ENCODE peak calls at places on chromosome 3, in eight cellular contexts. V is spleen, D is stomach, C is GM12878, L is endothelial cell of umbilical vein, W is esophagus muscularis mucosa, G is H1, I is breast epithelium. N is an unnamed sample.

GRCh38 chr3:99678023-99678422 is 39.6 kb downstream of the COL8A1 start:
- DNase-seq in V (no peak), G (no peak), C (no peak), W (no peak), D (no peak), L (peak; percentile 63), I (no peak), N (no peak)

GRCh38 chr3:50165388-50166308 is 10.5 kb downstream of the SEMA3F start:
- DNase-seq in V (no peak), D (peak; percentile 43), L (peak; percentile 60), C (no peak), W (no peak), G (no peak), I (no peak), N (no peak)

GRCh38 chr3:139975592-139976360 is 40.8 kb downstream of the CLSTN2 start:
- DNase-seq in D (no peak), V (no peak), W (no peak), C (no peak), L (no peak), I (no peak), G (no peak), N (no peak)

GRCh38 chr3:124774305-124774673 is 44.0 kb downstream of the UMPS start:
- DNase-seq in D (no peak), V (peak; percentile 31), L (peak; percentile 64), I (no peak), C (no peak), W (no peak), G (peak; percentile 33), N (no peak)

GRCh38 chr3:149209431-149209830 is 12.2 kb downstream of the CP start:
- DNase-seq in W (no peak), C (no peak), G (no peak), D (no peak), I (no peak), L (no peak), V (no peak), N (no peak)

GRCh38 chr3:51734572-51734907 is 27.7 kb downstream of the GRM2 start:
- DNase-seq in L (no peak), V (no peak), D (no peak), C (no peak), I (no peak), W (no peak), G (no peak), N (no peak)

GRCh38 chr3:161977063-161977462 is 480.5 kb downstream of the OTOL1 start:
- DNase-seq in W (no peak), C (no peak), I (no peak), D (no peak), V (no peak), L (no peak), G (no peak), N (no peak)

GRCh38 chr3:22495826-22496225 is 707.3 kb upstream of the UBE2E2 start:
- DNase-seq in V (no peak), C (no peak), L (no peak), I (no peak), D (no peak), G (no peak), W (no peak), N (no peak)

GRCh38 chr3:86951343-86951742 is 39.6 kb downstream of the VGLL3 start:
- DNase-seq in G (no peak), C (no peak), W (no peak), V (no peak), I (no peak), D (no peak), L (no peak), N (no peak)

GRCh38 chr3:43477600-43477999 is 144.2 kb downstream of the ANO10 start:
- DNase-seq in G (no peak), W (no peak), V (peak; percentile 90), D (no peak), L (peak; percentile 59), C (no peak), I (no peak), N (no peak)

GRCh38 chr3:9932843-9933560 is 632 bp upstream of the CRELD1 start:
- DNase-seq in L (peak; percentile 84), D (peak; percentile 83), I (peak; percentile 85), C (peak; percentile 40), G (no peak), W (peak; percentile 95), V (peak; percentile 98), N (no peak)

GRCh38 chr3:134334231-134334900 is 39.9 kb downstream of the AMOTL2 start:
- DNase-seq in D (no peak), L (no peak), V (no peak), G (no peak), C (no peak), W (no peak), I (no peak), N (no peak)

DNA sequence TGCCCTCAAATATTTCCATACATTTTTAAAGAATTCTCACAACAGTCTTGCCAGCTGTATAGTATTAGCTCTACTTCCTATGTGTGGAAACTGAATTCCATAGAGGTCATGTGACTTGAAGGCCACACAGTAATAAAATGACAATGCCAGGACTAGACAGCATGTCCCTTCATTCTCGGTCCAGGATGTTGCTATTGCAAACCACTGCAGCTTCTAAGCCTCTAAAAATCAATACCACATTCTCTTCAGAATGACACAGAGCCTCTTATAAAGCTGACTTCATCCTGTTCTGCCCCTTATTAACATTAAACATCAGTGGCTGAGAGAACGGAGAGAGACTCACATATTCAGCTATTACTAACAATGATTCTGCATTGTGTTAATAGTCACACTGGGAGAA is 240.3 kb upstream of the PEX5L start:
- DNase-seq in V (no peak), D (no peak), W (no peak), L (no peak), C (no peak), I (no peak), G (no peak), N (peak; percentile 8)
- TF ChIP-seq CTCF in V (no peak), D (no peak), W (no peak), L (no peak), C (no peak), I (no peak), G (no peak), N (no peak)

GRCh38 chr3:73523661-73524060 is 101.1 kb downstream of the PDZRN3 start:
- DNase-seq in G (no peak), D (no peak), W (peak; percentile 80), I (no peak), V (no peak), C (no peak), L (no peak), N (no peak)
- TF ChIP-seq POLR2AphosphoS5 in G (no peak), D (no peak), W (peak; percentile 25), I (no peak), V (no peak), C (no peak), L (no peak), N (no peak)

GRCh38 chr3:30631237-30631961 is 25.0 kb downstream of the TGFBR2 start:
- DNase-seq in W (no peak), G (no peak), D (no peak), I (no peak), L (peak; percentile 86), V (no peak), C (no peak), N (no peak)
- H3K4me1 ChIP-seq in W (peaks cover 100% of the 10 kb centered on the region), G (peaks cover 5% of the 10 kb centered on the region), D (peaks cover 100% of the 10 kb centered on the region), I (peaks cover 6% of the 10 kb centered on the region), L (peaks cover 76% of the 10 kb centered on the region), V (peaks cover 100% of the 10 kb centered on the region), C (no peaks in the 10 kb centered on the region), N (peaks cover 19% of the 10 kb centered on the region)

GRCh38 chr3:142724682-142725351 is 983 bp downstream of the TRPC1 start:
- DNase-seq in G (peak; percentile 34), L (peak; percentile 50), V (peak; percentile 78), I (no peak), D (no peak), C (no peak), W (no peak), N (peak; percentile 38)
- TF ChIP-seq CTCF in G (peak; percentile 43), L (no peak), V (no peak), I (no peak), D (no peak), C (no peak), W (peak; percentile 18), N (peak; percentile 34)

DNA sequence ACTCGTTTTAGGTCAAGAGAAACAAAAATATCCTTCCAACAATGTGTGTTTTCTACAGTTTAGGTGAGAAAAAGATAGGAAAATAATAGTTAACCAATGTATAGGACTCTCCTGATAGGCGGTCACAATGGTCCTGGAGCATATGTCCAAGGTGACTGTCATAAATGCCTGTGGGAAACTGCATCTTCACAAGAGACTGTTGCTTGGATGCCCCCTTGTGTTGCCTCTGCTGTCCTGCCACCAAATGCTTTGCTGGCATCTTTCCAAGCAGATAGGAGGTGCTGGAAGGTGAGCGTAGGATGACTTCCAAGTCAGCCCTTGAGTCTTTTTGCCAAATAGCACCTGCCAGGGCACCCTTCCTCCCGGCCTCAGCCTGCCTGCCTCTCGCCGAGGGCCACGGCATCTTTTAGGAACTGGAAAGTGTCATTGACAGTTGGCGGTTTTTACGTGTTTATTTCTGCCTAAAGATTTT is 24.1 kb upstream of the SACM1L start:
- DNase-seq in V (no peak), L (peak; percentile 78), C (peak; percentile 25), I (no peak), W (no peak), D (peak; percentile 70), G (no peak), N (no peak)
- TF ChIP-seq POLR2AphosphoS5 in V (no peak), L (peak; percentile 13), C (no peak), I (peak; percentile 15), W (no peak), D (peak; percentile 51), G (no peak), N (no peak)

DNA sequence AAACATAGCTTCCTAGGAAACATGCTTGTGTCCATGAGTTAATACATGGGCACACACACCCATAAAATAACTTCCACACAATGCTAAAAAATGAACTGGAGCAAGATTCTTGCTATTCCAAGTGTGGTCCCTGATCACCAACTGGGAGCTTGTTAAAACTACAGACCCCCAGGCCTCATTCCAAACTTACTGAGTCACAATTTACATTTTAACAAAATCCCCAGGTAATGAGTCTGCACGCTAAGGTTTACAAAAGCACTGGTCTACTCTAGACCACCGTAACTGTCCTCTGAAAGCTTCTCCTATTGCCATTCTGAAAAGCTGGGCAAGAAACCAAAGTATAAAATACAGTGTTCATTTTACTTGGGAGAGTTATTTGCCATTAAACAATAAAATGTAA is 45.4 kb downstream of the IGF2BP2 start:
- DNase-seq in I (no peak), G (no peak), D (no peak), L (no peak), V (no peak), W (no peak), C (no peak), N (no peak)
- H3K4me1 ChIP-seq in I (no peaks in the 10 kb centered on the region), G (peaks cover 3% of the 10 kb centered on the region), D (no peaks in the 10 kb centered on the region), L (no peaks in the 10 kb centered on the region), V (no peaks in the 10 kb centered on the region), W (no peaks in the 10 kb centered on the region), C (no peaks in the 10 kb centered on the region), N (peaks cover 38% of the 10 kb centered on the region)

GRCh38 chr3:27617552-27617951 is 104.6 kb downstream of the EOMES start:
- DNase-seq in G (no peak), V (no peak), I (no peak), C (no peak), D (no peak), W (no peak), L (no peak), N (no peak)
- TF ChIP-seq CTCF in G (no peak), V (no peak), I (no peak), C (no peak), D (no peak), W (no peak), L (no peak), N (peak; percentile 30)

GRCh38 chr3:189383630-189384029 is 211.9 kb downstream of the TPRG1 start:
- DNase-seq in D (no peak), C (no peak), I (no peak), G (no peak), V (no peak), W (no peak), L (no peak), N (no peak)
- TF ChIP-seq POLR2AphosphoS5 in D (no peak), C (no peak), I (no peak), G (no peak), V (no peak), W (no peak), L (no peak), N (no peak)